ENCODE peak calls at places on chromosome 1, in eight cellular contexts. F, R, P, T, G, L, E and C are unnamed samples.

GRCh38 chr1:19484338-19484792 is 974 bp downstream of the CAPZB start:
- DNase-seq in L (no peak), R (peak; percentile 26), F (no peak), T (peak; percentile 73), G (no peak), E (no peak), P (no peak), C (no peak)

GRCh38 chr1:39196244-39197215 is 8.0 kb upstream of the MACF1 start:
- DNase-seq in L (peak; percentile 67), R (no peak), T (no peak), F (no peak), G (peak; percentile 72), P (peak; percentile 50), E (peak; percentile 82), C (peak; percentile 49)

GRCh38 chr1:245701631-245702030 is 546.8 kb downstream of the KIF26B start:
- DNase-seq in L (no peak), P (no peak), T (no peak), F (no peak), G (no peak), E (no peak), R (no peak), C (no peak)

GRCh38 chr1:86380257-86380861 is 15.8 kb downstream of the ODF2L start:
- DNase-seq in G (peak; percentile 85), L (peak; percentile 83), T (no peak), P (peak; percentile 86), E (peak; percentile 71), R (no peak), F (no peak), C (peak; percentile 93)

GRCh38 chr1:233394860-233395717 is 67.6 kb downstream of the MAP3K21 start:
- DNase-seq in R (no peak), G (peak; percentile 70), L (peak; percentile 56), E (peak; percentile 59), F (peak; percentile 32), P (peak; percentile 50), T (no peak), C (peak; percentile 66)

GRCh38 chr1:201982082-201982922 is at the start of gene RNPEP:
- DNase-seq in F (peak; percentile 86), E (peak; percentile 65), G (peak; percentile 42), P (peak; percentile 56), R (peak; percentile 85), L (peak; percentile 62), T (peak; percentile 85), C (peak; percentile 53)

GRCh38 chr1:53135735-53136114 is 6.7 kb downstream of the SLC1A7 start:
- DNase-seq in E (peak; percentile 22), P (peak; percentile 89), T (no peak), G (peak; percentile 81), L (peak; percentile 95), R (no peak), F (no peak), C (peak; percentile 70)

GRCh38 chr1:180198186-180198585 is 31.9 kb upstream of the LHX4 start:
- DNase-seq in E (no peak), L (peak; percentile 28), R (no peak), F (no peak), G (no peak), T (no peak), P (no peak), C (no peak)

GRCh38 chr1:117631361-117631760 is 25.5 kb downstream of the TENT5C start:
- DNase-seq in L (no peak), F (no peak), G (no peak), E (no peak), R (no peak), P (no peak), T (no peak), C (no peak)

GRCh38 chr1:215793210-215793609 is 226.1 kb downstream of the KCTD3 start:
- DNase-seq in E (peak; percentile 4), P (peak; percentile 94), L (peak; percentile 24), R (no peak), G (peak; percentile 51), T (no peak), F (no peak), C (peak; percentile 62)

GRCh38 chr1:16430598-16430997 is 6.6 kb downstream of the SPATA21 start:
- DNase-seq in G (no peak), R (no peak), L (no peak), P (no peak), E (peak; percentile 36), F (no peak), T (no peak), C (peak; percentile 14)

GRCh38 chr1:226535626-226536025 is 12.9 kb upstream of the STUM start:
- DNase-seq in L (no peak), E (no peak), T (no peak), P (no peak), R (no peak), F (no peak), G (no peak), C (no peak)

GRCh38 chr1:5586629-5587028 is 405.6 kb downstream of the NPHP4 start:
- DNase-seq in G (no peak), E (no peak), R (no peak), L (no peak), T (no peak), P (no peak), F (peak; percentile 9), C (no peak)

GRCh38 chr1:219416598-219417238 is 196.2 kb downstream of the ZC3H11B start:
- DNase-seq in E (peak; percentile 52), F (peak; percentile 71), G (peak; percentile 47), L (peak; percentile 57), P (peak; percentile 50), T (peak; percentile 64), R (no peak), C (peak; percentile 74)

GRCh38 chr1:151165281-151165737 is 393 bp downstream of the LYSMD1 start:
- DNase-seq in E (peak; percentile 58), T (peak; percentile 86), L (peak; percentile 67), R (peak; percentile 44), P (peak; percentile 49), G (peak; percentile 45), F (peak; percentile 53), C (no peak)

GRCh38 chr1:199460933-199461332 is 566.6 kb upstream of the NR5A2 start:
- DNase-seq in L (no peak), P (peak; percentile 13), E (peak; percentile 32), G (peak; percentile 12), T (no peak), R (no peak), F (no peak), C (peak; percentile 24)

GRCh38 chr1:178498896-178499675 is 2.3 kb upstream of the CLEC20A start:
- DNase-seq in L (no peak), T (no peak), R (no peak), P (no peak), E (no peak), G (no peak), F (no peak), C (no peak)

GRCh38 chr1:178501705-178502329 is 5.1 kb upstream of the CLEC20A start:
- DNase-seq in T (peak; percentile 75), P (peak; percentile 64), F (peak; percentile 79), L (peak; percentile 74), E (peak; percentile 70), G (peak; percentile 62), R (peak; percentile 76), C (peak; percentile 76)

GRCh38 chr1:178502330-178502714 is 5.6 kb upstream of the CLEC20A start:
- DNase-seq in P (no peak), E (no peak), L (no peak), F (no peak), G (no peak), T (no peak), R (no peak), C (no peak)

GRCh38 chr1:178500936-178501554 is 4.3 kb upstream of the CLEC20A start:
- DNase-seq in P (no peak), T (no peak), G (no peak), F (no peak), E (no peak), L (no peak), R (no peak), C (no peak)

GRCh38 chr1:178500091-178500770 is 3.5 kb upstream of the CLEC20A start:
- DNase-seq in T (no peak), L (no peak), R (no peak), F (no peak), G (no peak), E (no peak), P (no peak), C (no peak)
- TF ChIP-seq CTCF in T (no peak), L (peak; percentile 47), R (peak; percentile 9), F (no peak), G (peak; percentile 35), E (peak; percentile 20), P (peak; percentile 22), C (peak; percentile 17)

GRCh38 chr1:156816561-156817328 is at the start of gene SH2D2A:
- DNase-seq in R (peak; percentile 45), E (peak; percentile 81), P (peak; percentile 41), F (peak; percentile 50), G (no peak), T (peak; percentile 78), L (peak; percentile 47), C (peak; percentile 66)
- H3K4me3 ChIP-seq in R (peak within 1 kb of the TSS; percentile 47), E (no peak within 1 kb of the TSS), P (no peak within 1 kb of the TSS), F (no peak within 1 kb of the TSS), G (no peak within 1 kb of the TSS), T (peak within 1 kb of the TSS; percentile 22), L (no peak within 1 kb of the TSS), C (no peak within 1 kb of the TSS)

DNA sequence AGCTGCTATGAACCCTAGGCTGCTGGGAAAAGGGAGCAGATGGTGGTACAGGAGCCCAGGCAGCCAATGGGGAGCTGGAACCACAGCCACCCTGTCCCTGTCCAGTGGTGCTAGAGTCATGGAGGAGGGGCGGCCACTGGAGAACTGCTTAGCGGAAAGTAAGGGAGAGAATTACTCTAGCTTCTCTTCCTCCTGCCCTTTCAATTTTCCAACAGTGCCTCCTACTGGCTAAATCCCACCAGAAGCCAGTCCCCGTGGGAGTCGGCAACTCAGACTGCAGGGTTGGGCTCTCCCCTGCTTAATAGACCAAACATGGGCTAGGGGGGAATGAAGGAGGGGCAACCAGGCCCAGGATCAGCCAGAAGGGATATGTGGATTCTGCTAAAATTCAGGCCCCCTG is 154.5 kb downstream of the ACTL8 start:
- DNase-seq in E (peak; percentile 5), P (peak; percentile 24), F (no peak), R (no peak), T (no peak), L (peak; percentile 10), G (peak; percentile 1), C (peak; percentile 22)
- TF ChIP-seq CTCF in E (peak; percentile 21), P (peak; percentile 57), F (no peak), R (peak; percentile 13), T (no peak), L (peak; percentile 37), G (peak; percentile 40), C (peak; percentile 36)

GRCh38 chr1:37877991-37878544 is 18.7 kb upstream of the MTF1 start:
- DNase-seq in F (no peak), R (no peak), T (no peak), P (no peak), G (no peak), E (no peak), L (no peak), C (no peak)

GRCh38 chr1:37875833-37876232 is 16.4 kb upstream of the MTF1 start:
- DNase-seq in E (peak; percentile 34), T (no peak), R (no peak), P (no peak), F (no peak), L (no peak), G (peak; percentile 12), C (peak; percentile 38)

GRCh38 chr1:37884145-37884544 is 24.8 kb upstream of the MTF1 start:
- DNase-seq in E (no peak), F (no peak), G (no peak), R (no peak), P (no peak), L (no peak), T (no peak), C (no peak)

DNA sequence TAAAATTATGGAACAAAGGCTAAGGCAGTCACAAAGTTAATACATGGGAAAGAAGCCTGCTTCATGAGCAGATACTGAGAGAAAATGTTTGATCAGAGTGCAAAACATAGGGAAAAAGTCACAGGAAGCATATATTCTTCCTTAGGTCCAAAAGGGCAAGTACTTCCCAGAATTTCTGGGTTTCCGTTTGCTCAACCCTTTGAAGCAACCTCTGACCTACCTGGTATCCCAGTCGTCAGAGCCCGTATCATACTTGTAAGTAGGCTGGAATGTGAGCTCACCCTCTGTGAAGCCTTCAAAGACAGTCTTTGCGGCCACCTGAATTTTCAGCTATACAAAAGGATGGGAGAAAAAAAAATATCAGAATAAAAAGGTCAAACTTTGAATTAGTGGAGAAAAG is 20.5 kb upstream of the MTF1 start:
- DNase-seq in T (no peak), E (no peak), F (no peak), L (no peak), G (no peak), P (no peak), R (no peak), C (no peak)
- H3K4me3 ChIP-seq in T (no peak overlapping the region), E (no peak overlapping the region), F (no peak overlapping the region), L (no peak overlapping the region), G (no peak overlapping the region), P (no peak overlapping the region), R (no peak overlapping the region), C (no peak overlapping the region)